ENCODE peak calls at places on chromosome 6, in eight cellular contexts. Z is progenitor cell of endocrine pancreas, R is HFF-Myc, I is fibroblast of lung, U is left ventricle myocardium inferior, D is IMR-90, L is RWPE1, S is heart right ventricle. O is an unnamed sample.

GRCh38 chr6:100633096-100633766 is 168.5 kb upstream of the SIM1 start:
- DNase-seq in Z (no peak), R (peak), I (peak), U (no peak), D (peak), L (peak), S (no peak), O (no peak)

GRCh38 chr6:131136021-131136847 is 967 bp downstream of the AKAP7 start:
- DNase-seq in Z (no peak), R (no peak), I (peak), U (no peak), D (peak), L (peak), S (peak), O (no peak)

GRCh38 chr6:3755637-3756515 is 4.4 kb upstream of the PXDC1 start:
- DNase-seq in Z (no peak), R (no peak), I (no peak), U (no peak), D (no peak), L (no peak), S (no peak), O (no peak)

GRCh38 chr6:57113105-57113504 is 23.1 kb downstream of the ZNF451 start:
- DNase-seq in Z (no peak), R (no peak), I (no peak), U (no peak), D (no peak), L (no peak), S (no peak), O (no peak)

GRCh38 chr6:23526519-23526918 is 599.5 kb upstream of the NRSN1 start:
- DNase-seq in Z (no peak), R (no peak), I (no peak), U (no peak), D (peak), L (no peak), S (no peak), O (no peak)

GRCh38 chr6:167796668-167797031 is 30.1 kb upstream of the AFDN start:
- DNase-seq in Z (no peak), R (no peak), I (no peak), U (no peak), D (no peak), L (no peak), S (no peak), O (no peak)

GRCh38 chr6:37699138-37699766 is 1.6 kb upstream of the MDGA1 start:
- DNase-seq in Z (no peak), R (no peak), I (no peak), U (no peak), D (no peak), L (no peak), S (no peak), O (no peak)

GRCh38 chr6:15249371-15250019 is 3.6 kb downstream of the JARID2 start:
- DNase-seq in Z (no peak), R (no peak), I (no peak), U (no peak), D (no peak), L (no peak), S (no peak), O (no peak)

GRCh38 chr6:161393839-161394364 is 120.0 kb upstream of the AGPAT4 start:
- DNase-seq in Z (no peak), R (peak), I (peak), U (no peak), D (peak), L (peak), S (peak), O (peak)

GRCh38 chr6:74598473-74599393 is 607.1 kb downstream of the COL12A1 start:
- DNase-seq in Z (no peak), R (no peak), I (peak), U (no peak), D (peak), L (peak), S (no peak), O (no peak)

GRCh38 chr6:122947355-122947754 is 48.7 kb upstream of the CLVS2 start:
- DNase-seq in Z (no peak), R (no peak), I (no peak), U (no peak), D (no peak), L (peak), S (no peak), O (peak)

GRCh38 chr6:52330470-52330869 is 31.5 kb upstream of the PAQR8 start:
- DNase-seq in Z (no peak), R (no peak), I (no peak), U (no peak), D (no peak), L (no peak), S (no peak), O (no peak)

GRCh38 chr6:36120539-36120938 is 9.8 kb upstream of the MAPK13 start:
- DNase-seq in Z (no peak), R (no peak), I (no peak), U (no peak), D (no peak), L (no peak), S (no peak), O (no peak)

GRCh38 chr6:165906-166305 is 126.4 kb upstream of the DUSP22 start:
- DNase-seq in Z (no peak), R (no peak), I (no peak), U (no peak), D (no peak), L (no peak), S (no peak), O (no peak)

GRCh38 chr6:151958332-151958731 is 150.8 kb downstream of the ESR1 start:
- DNase-seq in Z (no peak), R (no peak), I (peak), U (no peak), D (no peak), L (peak), S (no peak), O (no peak)

GRCh38 chr6:4397307-4397706 is 261.9 kb upstream of the ECI2 start:
- DNase-seq in Z (no peak), R (no peak), I (no peak), U (peak), D (no peak), L (no peak), S (peak), O (no peak)

GRCh38 chr6:24229694-24230093 is 103.7 kb downstream of the NRSN1 start:
- DNase-seq in Z (no peak), R (no peak), I (no peak), U (no peak), D (no peak), L (no peak), S (no peak), O (no peak)

GRCh38 chr6:45677381-45677992 is 299.8 kb upstream of the SUPT3H start:
- DNase-seq in Z (no peak), R (no peak), I (peak), U (peak), D (peak), L (no peak), S (peak), O (no peak)

GRCh38 chr6:81138236-81138635 is 614.2 kb downstream of the TENT5A start:
- DNase-seq in Z (no peak), R (no peak), I (no peak), U (no peak), D (no peak), L (no peak), S (no peak), O (no peak)

GRCh38 chr6:101011165-101011564 is 130.0 kb upstream of the ASCC3 start:
- DNase-seq in Z (no peak), R (no peak), I (no peak), U (no peak), D (no peak), L (peak), S (no peak), O (no peak)

GRCh38 chr6:50850860-50851259 is 32.2 kb downstream of the TFAP2B start:
- DNase-seq in Z (no peak), R (no peak), I (no peak), U (no peak), D (no peak), L (no peak), S (no peak), O (no peak)

GRCh38 chr6:44041461-44042260 is 85.6 kb downstream of the MRPL14 start:
- DNase-seq in Z (no peak), R (peak), I (peak), U (no peak), D (peak), L (peak), S (no peak), O (no peak)

GRCh38 chr6:53544050-53544499 is 826 bp downstream of the GCLC start:
- DNase-seq in Z (no peak), R (no peak), I (no peak), U (no peak), D (peak), L (peak), S (no peak), O (no peak)

DNA sequence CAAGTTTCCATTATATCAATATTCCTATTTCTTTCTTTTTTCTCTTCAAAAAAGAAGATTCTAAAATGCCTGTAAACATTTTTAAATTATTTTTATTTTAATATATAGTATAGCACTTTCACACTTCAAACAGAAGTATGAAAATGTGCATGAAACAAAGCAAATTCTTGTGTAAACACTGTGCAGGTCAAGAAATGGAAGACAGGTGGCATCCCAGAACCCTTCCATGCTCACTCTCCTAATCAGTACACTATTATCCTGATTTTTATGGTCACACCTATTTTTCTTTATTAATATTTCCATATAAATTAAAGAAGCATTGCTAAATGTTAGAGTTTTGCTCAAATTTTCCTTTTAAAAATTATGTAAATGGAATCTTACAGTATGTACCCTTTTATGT is 561.6 kb upstream of the RNF217 start:
- DNase-seq in Z (no peak), R (no peak), I (no peak), U (no peak), D (no peak), L (no peak), S (no peak), O (no peak)
- TF ChIP-seq CTCF in Z (peak), R (no peak), I (peak), U (no peak), D (no peak), L (no peak), S (no peak), O (no peak)

DNA sequence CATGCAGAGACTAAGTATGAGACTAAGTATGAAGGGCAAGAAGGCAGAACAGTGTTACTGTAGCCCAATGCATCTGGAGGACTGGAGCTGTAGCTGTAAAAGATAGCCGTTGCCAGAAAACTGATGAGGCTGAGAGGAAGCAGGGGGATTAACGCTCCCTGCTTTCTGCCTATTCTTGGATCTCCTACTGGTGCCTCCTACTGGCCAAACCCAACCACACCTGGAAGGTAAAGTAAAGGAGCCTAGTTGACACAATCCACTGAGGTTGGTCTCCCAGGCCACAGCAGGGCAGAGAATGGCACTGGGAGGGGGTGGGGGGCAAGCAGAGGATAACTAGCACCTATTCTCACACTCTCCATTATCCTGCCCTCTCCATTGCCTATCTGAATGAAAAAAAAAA is 105.0 kb upstream of the MRPS10 start:
- DNase-seq in Z (no peak), R (no peak), I (no peak), U (no peak), D (no peak), L (no peak), S (no peak), O (no peak)
- TF ChIP-seq CTCF in Z (no peak), R (peak), I (no peak), U (peak), D (no peak), L (no peak), S (no peak), O (no peak)

DNA sequence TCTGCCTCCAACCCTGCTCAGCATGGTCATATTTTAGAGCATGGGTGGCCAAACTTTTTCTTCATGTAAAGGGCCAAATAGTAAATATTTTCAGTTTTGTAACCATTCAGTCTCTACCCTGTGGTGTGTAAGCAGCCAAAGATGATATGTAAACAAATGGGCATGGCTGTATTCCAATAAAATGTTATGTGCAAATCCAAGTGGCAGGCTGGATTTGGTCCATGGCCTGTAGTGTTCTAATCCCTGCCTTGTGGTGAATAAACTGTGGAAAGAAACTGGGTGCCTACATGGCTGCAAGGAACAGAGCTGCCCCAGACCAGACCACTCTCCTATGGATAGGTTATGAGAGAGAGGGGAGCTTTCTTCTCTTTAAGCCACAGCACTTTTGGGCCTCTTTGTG is 32.7 kb downstream of the OGFRL1 start:
- DNase-seq in Z (no peak), R (no peak), I (no peak), U (no peak), D (no peak), L (no peak), S (no peak), O (no peak)
- TF ChIP-seq CTCF in Z (no peak), R (no peak), I (no peak), U (no peak), D (no peak), L (no peak), S (no peak), O (no peak)

GRCh38 chr6:155061381-155061780 is 66.3 kb downstream of the TIAM2 start:
- DNase-seq in Z (no peak), R (no peak), I (no peak), U (no peak), D (no peak), L (no peak), S (no peak), O (no peak)
- TF ChIP-seq CTCF in Z (no peak), R (no peak), I (no peak), U (no peak), D (no peak), L (no peak), S (no peak), O (no peak)

GRCh38 chr6:163490826-163491577 is 76.5 kb downstream of the QKI start:
- DNase-seq in Z (no peak), R (no peak), I (peak), U (peak), D (peak), L (no peak), S (peak), O (no peak)
- TF ChIP-seq CTCF in Z (no peak), R (no peak), I (no peak), U (no peak), D (no peak), L (no peak), S (no peak), O (no peak)

DNA sequence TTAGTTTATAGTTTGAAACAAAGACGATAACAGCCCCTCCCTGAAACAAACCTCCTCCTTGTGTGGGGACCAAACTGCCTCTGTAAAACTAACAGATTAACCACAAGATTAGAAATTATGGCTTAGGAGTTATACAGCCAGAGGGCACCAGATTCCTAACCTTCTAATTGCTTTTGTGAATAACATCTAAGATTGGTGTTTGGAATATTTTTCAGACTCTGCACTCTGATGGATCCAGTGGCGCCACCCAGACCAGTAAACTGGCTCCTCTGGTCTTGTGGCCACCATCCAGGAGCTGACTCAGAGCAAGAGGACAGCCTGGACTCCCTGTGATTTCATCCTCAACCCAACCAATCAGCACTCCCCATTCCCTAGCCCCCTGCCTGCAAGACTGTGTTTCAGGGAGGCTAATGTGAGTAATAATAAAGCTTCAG is 58.3 kb upstream of the SLC22A16 start:
- DNase-seq in Z (no peak), R (no peak), I (peak), U (no peak), D (peak), L (no peak), S (no peak), O (no peak)
- TF ChIP-seq CTCF in Z (no peak), R (no peak), I (no peak), U (peak), D (no peak), L (no peak), S (no peak), O (no peak)

O was measured in nephron progenitor cell.